ENCODE peak calls at places on chromosomes 11 and 22, in five cellular contexts. U is A549, J is Peyer's patch, S is fibroblast of lung, R is HAP-1. I is an unnamed sample.

GRCh38 chr11:86692746-86693145 is 20.3 kb upstream of the ME3 start:
- DNase-seq in S (no peak), U (no peak), J (no peak), R (no peak), I (no peak)

GRCh38 chr11:111259871-111260270 is 14.3 kb downstream of the POU2AF2 start:
- DNase-seq in R (no peak), U (no peak), J (no peak), S (peak; percentile 67), I (no peak)

GRCh38 chr11:6653055-6653454 is 2.6 kb downstream of the DCHS1 start:
- DNase-seq in R (no peak), U (no peak), J (no peak), S (no peak), I (no peak)

GRCh38 chr11:94325681-94326080 is 21.3 kb downstream of the IZUMO1R start:
- DNase-seq in R (peak; percentile 14), S (no peak), J (peak; percentile 58), U (peak; percentile 50), I (peak; percentile 31)

GRCh38 chr11:130478881-130479280 is 30.4 kb downstream of the ADAMTS15 start:
- DNase-seq in S (peak; percentile 46), J (no peak), U (no peak), R (no peak), I (no peak)

GRCh38 chr11:114082767-114083181 is 23.3 kb downstream of the ZBTB16 start:
- DNase-seq in J (no peak), R (no peak), U (no peak), S (no peak), I (no peak)

GRCh38 chr11:106391771-106392412 is 314.4 kb downstream of the AASDHPPT start:
- DNase-seq in S (peak; percentile 82), J (no peak), U (no peak), R (peak; percentile 3), I (no peak)

GRCh38 chr11:13335319-13335718 is 57.7 kb downstream of the BMAL1 start:
- DNase-seq in S (peak; percentile 57), R (peak; percentile 25), U (peak; percentile 76), J (no peak), I (peak; percentile 71)

GRCh38 chr22:48780597-48781277 is 1046.9 kb downstream of the BRD1 start:
- DNase-seq in R (no peak), U (no peak), S (no peak), J (no peak), I (no peak)

GRCh38 chr11:34263462-34264186 is 94.2 kb downstream of the ABTB2 start:
- DNase-seq in S (peak; percentile 92), J (peak; percentile 75), R (no peak), U (peak; percentile 69), I (peak; percentile 84)

GRCh38 chr11:106105986-106106385 is 28.5 kb downstream of the AASDHPPT start:
- DNase-seq in S (no peak), R (no peak), U (no peak), J (no peak), I (no peak)

GRCh38 chr11:43282607-43283440 is 29.0 kb upstream of the API5 start:
- DNase-seq in J (peak; percentile 53), S (peak; percentile 15), R (peak; percentile 42), U (peak; percentile 40), I (no peak)

GRCh38 chr22:46297151-46297819 is 615 bp downstream of the GTSE1 start:
- DNase-seq in S (peak; percentile 50), U (no peak), J (peak; percentile 57), R (peak; percentile 24), I (no peak)

GRCh38 chr11:44611687-44612437 is 46.4 kb downstream of the CD82 start:
- DNase-seq in R (no peak), U (no peak), S (peak; percentile 39), J (no peak), I (no peak)

GRCh38 chr22:46971141-46971775 is 208.8 kb downstream of the TBC1D22A start:
- DNase-seq in U (no peak), S (peak; percentile 27), J (no peak), R (no peak), I (no peak)

GRCh38 chr22:44973829-44974228 is 36.0 kb downstream of the PHF21B start:
- DNase-seq in J (no peak), U (no peak), S (no peak), R (no peak), I (no peak)

GRCh38 chr22:47918936-47919505 is 1156.6 kb downstream of the TBC1D22A start:
- DNase-seq in R (no peak), J (no peak), S (no peak), U (no peak), I (no peak)

GRCh38 chr22:49157529-49158339 is 669.9 kb downstream of the BRD1 start:
- DNase-seq in U (no peak), J (no peak), S (no peak), R (no peak), I (no peak)

GRCh38 chr11:79062814-79063762 is 377.7 kb downstream of the TENM4 start:
- DNase-seq in U (peak; percentile 53), S (no peak), R (no peak), J (no peak), I (no peak)

GRCh38 chr22:23248583-23248982 is 68.3 kb downstream of the BCR start:
- DNase-seq in R (no peak), U (no peak), J (no peak), S (peak; percentile 57), I (peak; percentile 58)
- H3K4me1 ChIP-seq in R (no peaks in the 10 kb centered on the region), U (peaks cover 8% of the 10 kb centered on the region), J (peaks cover 11% of the 10 kb centered on the region), S (peaks cover 6% of the 10 kb centered on the region), I (peaks cover 42% of the 10 kb centered on the region)

DNA sequence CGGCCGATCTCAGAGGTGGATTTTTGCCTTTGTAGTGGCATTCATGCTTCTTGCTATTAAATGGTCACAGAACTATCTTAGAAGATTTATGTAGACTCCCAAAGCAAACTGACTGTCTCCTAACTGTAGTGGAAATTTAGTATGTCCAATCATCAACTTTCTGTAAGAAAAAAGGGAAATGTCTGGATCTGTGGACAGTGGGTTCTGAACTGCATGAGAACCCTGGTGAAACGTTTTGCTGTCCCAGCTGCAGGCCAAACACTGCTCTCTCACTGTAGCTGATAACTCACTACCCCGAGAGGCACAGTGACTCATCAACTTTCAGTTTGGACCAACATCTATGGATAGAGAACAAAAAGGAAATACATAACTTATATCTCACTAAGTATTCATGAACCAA is 387.1 kb downstream of the SOX6 start:
- DNase-seq in S (peak; percentile 86), J (no peak), R (no peak), U (peak; percentile 74), I (peak; percentile 61)
- H3K4me3 ChIP-seq in S (peak overlapping the region; percentile 33), J (no peak overlapping the region), R (no peak overlapping the region), U (no peak overlapping the region), I (no peak overlapping the region)

GRCh38 chr11:65499713-65500261 is 942 bp downstream of the MALAT1 start:
- DNase-seq in R (no peak), S (no peak), J (no peak), U (no peak), I (no peak)

GRCh38 chr11:65501530-65502273 is 2.9 kb downstream of the MALAT1 start:
- DNase-seq in S (peak; percentile 35), J (no peak), U (peak; percentile 67), R (no peak), I (no peak)

GRCh38 chr11:65500262-65501004 is 1.6 kb downstream of the MALAT1 start:
- DNase-seq in R (no peak), S (peak; percentile 41), U (peak; percentile 69), J (peak; percentile 64), I (no peak)

GRCh38 chr11:65502274-65502851 is 3.5 kb downstream of the MALAT1 start:
- DNase-seq in R (no peak), J (no peak), U (peak; percentile 63), S (peak; percentile 55), I (no peak)

GRCh38 chr11:65501005-65501529 is 2.2 kb downstream of the MALAT1 start:
- DNase-seq in J (no peak), S (no peak), U (no peak), R (no peak), I (no peak)
- H3K4me1 ChIP-seq in J (peaks cover 28% of the 10 kb centered on the region), S (peaks cover 5% of the 10 kb centered on the region), U (peaks cover 19% of the 10 kb centered on the region), R (peaks cover 22% of the 10 kb centered on the region), I (peaks cover 32% of the 10 kb centered on the region)

GRCh38 chr11:84719935-84720577 is 907.1 kb downstream of the DLG2 start:
- DNase-seq in R (no peak), S (no peak), U (no peak), J (peak; percentile 40), I (no peak)

GRCh38 chr11:84722583-84723108 is 904.5 kb downstream of the DLG2 start:
- DNase-seq in R (peak; percentile 41), U (peak; percentile 12), S (no peak), J (no peak), I (no peak)

GRCh38 chr11:84721561-84721961 is 905.6 kb downstream of the DLG2 start:
- DNase-seq in R (no peak), S (no peak), U (no peak), J (no peak), I (no peak)

DNA sequence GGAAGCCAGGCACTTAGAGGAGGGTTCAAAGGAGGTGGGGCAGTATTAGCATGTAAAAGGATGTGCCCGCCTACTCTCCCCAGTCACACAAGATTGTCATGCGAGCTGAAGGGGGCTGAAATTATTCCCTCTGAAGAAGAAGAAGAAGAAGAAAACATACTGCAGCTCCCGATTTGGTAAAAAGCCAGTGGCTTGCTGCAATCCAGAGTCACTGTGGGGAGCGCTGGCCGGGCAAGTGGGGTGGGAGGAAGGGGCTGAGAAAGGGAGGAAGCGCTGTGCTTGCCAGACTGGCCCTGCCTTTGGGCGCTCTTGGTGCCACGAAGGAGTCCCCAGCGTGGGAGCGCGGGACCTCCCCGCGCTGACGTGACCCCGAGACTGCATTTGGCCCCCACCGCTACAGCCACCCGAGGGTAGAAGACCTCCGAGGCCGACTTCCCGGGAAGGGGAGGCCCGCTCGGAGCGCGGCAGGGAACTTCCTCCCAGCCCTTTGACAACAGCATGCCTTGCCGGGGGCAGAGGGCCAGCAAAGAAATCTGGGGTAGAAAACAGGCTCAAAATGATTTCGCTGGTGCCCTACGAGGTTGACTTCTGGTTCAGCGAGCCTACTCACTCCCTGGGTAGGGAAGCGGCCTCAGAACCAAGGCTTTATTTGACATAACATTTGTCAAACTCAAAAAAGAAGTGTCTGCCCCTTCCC is 906.3 kb downstream of the DLG2 start:
- DNase-seq in S (peak; percentile 12), U (no peak), J (peak; percentile 51), R (peak; percentile 56), I (no peak)
- H3K4me3 ChIP-seq in S (peak overlapping the region; percentile 45), U (peak overlapping the region; percentile 26), J (peak overlapping the region; percentile 37), R (peak overlapping the region; percentile 45), I (peak overlapping the region; percentile 55)

GRCh38 chr11:68377389-68377795 is 65.0 kb downstream of the LRP5 start:
- DNase-seq in U (no peak), J (no peak), R (no peak), S (no peak), I (no peak)
- H3K4me1 ChIP-seq in U (peaks cover 35% of the 10 kb centered on the region), J (peaks cover 64% of the 10 kb centered on the region), R (no peaks in the 10 kb centered on the region), S (peaks cover 38% of the 10 kb centered on the region), I (peaks cover 98% of the 10 kb centered on the region)

GRCh38 chr11:2445107-2445947 is 519 bp downstream of the KCNQ1 start:
- DNase-seq in J (peak; percentile 67), R (no peak), S (no peak), U (no peak), I (peak; percentile 55)
- H3K4me3 ChIP-seq in J (peak overlapping the region; percentile 61), R (peak overlapping the region; percentile 29), S (no peak overlapping the region), U (peak overlapping the region; percentile 72), I (peak overlapping the region; percentile 55)

GRCh38 chr11:33263549-33263948 is 6.4 kb downstream of the HIPK3 start:
- DNase-seq in J (no peak), U (no peak), S (no peak), R (peak; percentile 59), I (no peak)
- H3K4me1 ChIP-seq in J (peaks cover 42% of the 10 kb centered on the region), U (peaks cover 63% of the 10 kb centered on the region), S (peaks cover 7% of the 10 kb centered on the region), R (peaks cover 40% of the 10 kb centered on the region), I (peaks cover 40% of the 10 kb centered on the region)

I was measured in stomach.